ENCODE peak calls at places on chromosomes 6 and 20, in nine cellular contexts. Q is heart left ventricle, S is activated B cell treated with CpG ODN at 0.5 μM for 24 hours, B is stomach, R is AG09309, L is thoracic aorta, P is AG10803, C is type B pancreatic cell, W is endothelial cell. T is an unnamed sample.

GRCh38 chr6:166619912-166620311 is 7.1 kb downstream of the RPS6KA2 start:
- DNase-seq in Q (peak; percentile 72), S (no peak), B (peak; percentile 38), R (peak; percentile 98), L (no peak), P (peak; percentile 99), C (no peak), W (no peak), T (peak; percentile 83)

GRCh38 chr6:12288211-12288618 is 1.9 kb upstream of the EDN1 start:
- DNase-seq in Q (no peak), S (no peak), B (peak; percentile 44), R (no peak), L (no peak), P (no peak), C (no peak), W (no peak), T (no peak)

GRCh38 chr6:163311830-163312229 is 102.7 kb upstream of the QKI start:
- DNase-seq in Q (no peak), S (no peak), B (no peak), R (no peak), L (no peak), P (no peak), C (no peak), W (no peak), T (peak; percentile 7)

GRCh38 chr20:46028110-46028509 is 905 bp upstream of the SLC12A5 start:
- DNase-seq in Q (no peak), S (no peak), B (no peak), R (no peak), L (no peak), P (no peak), C (no peak), W (no peak), T (no peak)

GRCh38 chr20:33433465-33433864 is 10.1 kb downstream of the SNTA1 start:
- DNase-seq in Q (peak; percentile 90), S (no peak), B (peak; percentile 59), R (no peak), L (peak; percentile 52), P (peak; percentile 52), C (no peak), W (no peak), T (no peak)

GRCh38 chr6:144993870-144994269 is 708.7 kb downstream of the UTRN start:
- DNase-seq in Q (no peak), S (no peak), B (no peak), R (no peak), L (no peak), P (peak; percentile 11), C (no peak), W (no peak), T (no peak)

GRCh38 chr20:8213831-8214587 is 81.9 kb downstream of the PLCB1 start:
- DNase-seq in Q (no peak), S (no peak), B (no peak), R (no peak), L (no peak), P (no peak), C (no peak), W (no peak), T (no peak)

GRCh38 chr6:4319992-4320683 is 184.8 kb upstream of the ECI2 start:
- DNase-seq in Q (no peak), S (no peak), B (no peak), R (no peak), L (no peak), P (peak; percentile 47), C (no peak), W (no peak), T (no peak)

GRCh38 chr6:100620085-100620484 is 155.4 kb upstream of the SIM1 start:
- DNase-seq in Q (no peak), S (no peak), B (no peak), R (peak; percentile 61), L (no peak), P (peak; percentile 88), C (no peak), W (no peak), T (no peak)

GRCh38 chr6:160379464-160379863 is 31.3 kb downstream of the SLC22A3 start:
- DNase-seq in Q (no peak), S (no peak), B (no peak), R (peak; percentile 1), L (no peak), P (peak; percentile 66), C (no peak), W (no peak), T (no peak)

GRCh38 chr6:551405-551804 is 105.5 kb downstream of the HUS1B start:
- DNase-seq in Q (no peak), S (no peak), B (no peak), R (no peak), L (no peak), P (peak; percentile 9), C (no peak), W (no peak), T (no peak)

GRCh38 chr6:133983099-133983939 is 30.3 kb downstream of the TBPL1 start:
- DNase-seq in Q (peak; percentile 34), S (no peak), B (no peak), R (no peak), L (no peak), P (peak; percentile 31), C (no peak), W (no peak), T (no peak)

GRCh38 chr20:12110711-12111110 is 193.0 kb downstream of the BTBD3 start:
- DNase-seq in Q (no peak), S (no peak), B (no peak), R (no peak), L (no peak), P (peak; percentile 48), C (no peak), W (no peak), T (no peak)

GRCh38 chr6:100775667-100776066 is 105.5 kb downstream of the ASCC3 start:
- DNase-seq in Q (no peak), S (no peak), B (no peak), R (no peak), L (no peak), P (peak; percentile 2), C (no peak), W (no peak), T (no peak)

GRCh38 chr20:33650753-33651561 is 11.2 kb upstream of the C20orf144 start:
- DNase-seq in Q (no peak), S (no peak), B (peak; percentile 68), R (no peak), L (no peak), P (no peak), C (no peak), W (no peak), T (no peak)

GRCh38 chr6:119137194-119138072 is 59.0 kb upstream of the FAM184A start:
- DNase-seq in Q (no peak), S (no peak), B (no peak), R (no peak), L (no peak), P (peak; percentile 60), C (no peak), W (no peak), T (no peak)
- TF ChIP-seq CTCF in Q (no peak), S (no peak), B (no peak), R (no peak), L (no peak), P (no peak), C (no peak), W (no peak), T (no peak)

GRCh38 chr6:154872605-154873004 is 122.5 kb upstream of the TIAM2 start:
- DNase-seq in Q (peak; percentile 37), S (no peak), B (no peak), R (no peak), L (no peak), P (no peak), C (no peak), W (no peak), T (no peak)
- TF ChIP-seq CTCF in Q (no peak), S (no peak), B (no peak), R (no peak), L (no peak), P (no peak), C (peak; percentile 34), W (no peak), T (no peak)

DNA sequence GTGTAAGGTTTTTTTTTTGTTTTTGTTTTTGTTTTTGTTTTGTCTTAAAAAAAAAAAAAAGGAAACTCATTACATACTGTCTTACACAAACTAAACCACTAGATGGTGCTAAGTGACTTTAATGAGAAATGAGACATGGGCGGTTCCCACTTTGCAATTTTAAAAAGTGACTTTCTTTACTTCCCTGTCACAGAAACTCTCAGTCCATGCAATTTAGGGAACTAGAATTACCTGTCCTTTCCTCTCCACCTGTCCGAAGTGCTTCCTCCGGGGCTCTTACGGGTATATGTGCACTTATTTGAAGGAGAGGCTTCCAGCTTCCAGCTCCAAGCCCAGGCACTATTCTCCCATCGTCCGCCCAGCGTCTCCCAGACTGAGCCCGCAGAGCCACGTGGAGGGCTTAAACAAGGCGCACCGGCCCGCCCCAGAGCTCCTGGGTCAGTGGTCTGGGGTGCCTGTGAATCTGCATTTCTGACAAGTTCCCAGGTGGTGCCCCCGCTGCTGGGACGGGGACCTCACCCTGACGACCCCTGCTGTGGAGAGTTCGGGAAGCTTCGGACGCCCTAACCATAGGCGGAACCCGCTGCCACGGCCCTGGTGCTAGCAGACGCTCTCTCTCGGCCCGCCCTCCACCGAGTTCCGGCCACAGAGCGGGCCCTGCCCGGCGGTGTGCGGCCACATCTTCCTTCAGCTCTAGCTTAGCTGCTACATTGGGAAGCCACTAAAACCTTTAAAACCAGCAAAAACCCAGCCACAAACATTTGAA is 26.1 kb downstream of the BFSP1 start:
- DNase-seq in Q (peak; percentile 58), S (peak; percentile 51), B (peak; percentile 47), R (no peak), L (no peak), P (peak; percentile 49), C (no peak), W (peak; percentile 44), T (no peak)
- TF ChIP-seq CTCF in Q (peak; percentile 70), S (peak; percentile 56), B (peak; percentile 67), R (peak; percentile 48), L (peak; percentile 74), P (peak; percentile 70), C (peak; percentile 91), W (peak; percentile 85), T (peak; percentile 77)

DNA sequence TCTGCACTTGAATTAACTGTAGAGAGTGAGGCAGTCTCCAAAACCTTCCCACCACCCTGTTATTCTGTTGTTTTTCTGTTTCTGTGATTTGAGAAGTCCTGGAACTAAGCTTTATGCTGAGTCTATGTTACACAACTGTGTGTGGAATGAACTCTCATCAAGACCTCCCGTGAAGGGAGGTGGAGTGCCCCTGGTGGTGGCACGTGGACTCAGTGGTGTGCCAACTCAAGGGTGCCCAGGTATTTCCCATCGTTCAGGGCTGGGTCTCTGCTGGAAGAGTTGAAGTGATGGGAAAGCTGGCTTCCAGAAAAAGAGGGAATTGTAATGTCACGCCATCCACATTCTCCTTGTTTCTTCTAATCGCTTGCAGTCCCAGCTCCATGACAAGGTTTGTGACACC is 374.2 kb downstream of the SMOC2 start:
- DNase-seq in Q (no peak), S (no peak), B (no peak), R (no peak), L (no peak), P (no peak), C (no peak), W (no peak), T (no peak)
- TF ChIP-seq CTCF in Q (peak; percentile 15), S (no peak), B (no peak), R (no peak), L (no peak), P (no peak), C (peak; percentile 61), W (peak; percentile 38), T (peak; percentile 33)

T was measured in osteocyte.